ENCODE peak calls at places on chromosome 1, in eight cellular contexts. G, R, L, B, D, C, W and E are unnamed samples. For H3K4me1, the result is how much of the 10 kb centered on the place peaks cover.

GRCh38 chr1:186617860-186618780 is 62.1 kb downstream of the PTGS2 start:
- DNase-seq in G (peak), R (no peak), L (no peak), B (peak), D (no peak), C (no peak), W (peak), E (no peak)

GRCh38 chr1:33036051-33036525 is 595 bp downstream of the AK2 start:
- DNase-seq in G (no peak), R (peak), L (no peak), B (no peak), D (no peak), C (no peak), W (no peak), E (no peak)

GRCh38 chr1:206651014-206651413 is 15.7 kb downstream of the DYRK3 start:
- DNase-seq in G (no peak), R (no peak), L (no peak), B (no peak), D (no peak), C (no peak), W (no peak), E (no peak)

GRCh38 chr1:100346387-100346786 is 5.9 kb upstream of the CDC14A start:
- DNase-seq in G (no peak), R (no peak), L (no peak), B (no peak), D (no peak), C (no peak), W (no peak), E (no peak)

GRCh38 chr1:153353226-153353947 is 4.3 kb upstream of the S100A9 start:
- DNase-seq in G (no peak), R (peak), L (no peak), B (no peak), D (peak), C (no peak), W (peak), E (peak)

GRCh38 chr1:202063093-202063492 is 52.7 kb downstream of the ELF3 start:
- DNase-seq in G (no peak), R (peak), L (no peak), B (no peak), D (no peak), C (peak), W (peak), E (peak)

GRCh38 chr1:115288799-115289198 is 49.2 kb downstream of the NGF start:
- DNase-seq in G (no peak), R (no peak), L (no peak), B (no peak), D (no peak), C (no peak), W (peak), E (no peak)

GRCh38 chr1:55064071-55064581 is 24.8 kb downstream of the PCSK9 start:
- DNase-seq in G (no peak), R (no peak), L (peak), B (no peak), D (no peak), C (no peak), W (peak), E (peak)

GRCh38 chr1:14539953-14540563 is 58.4 kb upstream of the KAZN start:
- DNase-seq in G (no peak), R (no peak), L (no peak), B (no peak), D (no peak), C (no peak), W (no peak), E (no peak)

GRCh38 chr1:32066489-32066873 is 6.3 kb upstream of the TMEM39B start:
- DNase-seq in G (peak), R (peak), L (no peak), B (no peak), D (no peak), C (peak), W (peak), E (no peak)

GRCh38 chr1:164805399-164805798 is 246.4 kb downstream of the PBX1 start:
- DNase-seq in G (no peak), R (no peak), L (no peak), B (no peak), D (no peak), C (no peak), W (peak), E (no peak)

GRCh38 chr1:212699839-212700596 is at the start of gene BATF3:
- DNase-seq in G (no peak), R (no peak), L (peak), B (peak), D (no peak), C (no peak), W (peak), E (peak)

GRCh38 chr1:115679141-115679611 is 37.4 kb downstream of the VANGL1 start:
- DNase-seq in G (peak), R (peak), L (peak), B (peak), D (no peak), C (no peak), W (peak), E (no peak)

GRCh38 chr1:238063454-238063853 is 172.7 kb upstream of the ZP4 start:
- DNase-seq in G (no peak), R (no peak), L (no peak), B (no peak), D (no peak), C (no peak), W (peak), E (no peak)

DNA sequence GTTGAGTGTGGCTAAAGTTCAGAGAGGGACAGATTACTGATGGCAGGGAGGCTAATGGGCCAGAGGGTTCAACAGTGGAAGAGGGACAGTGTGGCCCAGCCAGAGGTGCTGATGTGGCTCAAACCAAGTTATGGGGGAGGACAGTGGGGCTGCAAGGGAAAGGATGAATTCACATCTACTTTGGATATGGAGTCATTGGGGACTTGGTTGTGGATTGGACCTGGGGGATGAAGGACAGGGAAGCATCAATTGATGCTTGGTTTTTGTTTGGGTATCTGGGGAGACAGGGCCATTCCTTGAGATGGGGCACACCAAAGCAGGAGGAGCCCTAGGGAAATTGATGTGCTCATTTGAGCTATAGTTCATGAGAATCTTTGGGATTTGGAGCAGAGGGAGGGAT is 23.3 kb downstream of the FOXO6 start:
- DNase-seq in G (no peak), R (no peak), L (no peak), B (no peak), D (no peak), C (no peak), W (no peak), E (no peak)
- H3K4me1 ChIP-seq in G (under half), R (under half), L (under half), B (under half), D (half or more), C (under half), W (under half), E (under half)

DNA sequence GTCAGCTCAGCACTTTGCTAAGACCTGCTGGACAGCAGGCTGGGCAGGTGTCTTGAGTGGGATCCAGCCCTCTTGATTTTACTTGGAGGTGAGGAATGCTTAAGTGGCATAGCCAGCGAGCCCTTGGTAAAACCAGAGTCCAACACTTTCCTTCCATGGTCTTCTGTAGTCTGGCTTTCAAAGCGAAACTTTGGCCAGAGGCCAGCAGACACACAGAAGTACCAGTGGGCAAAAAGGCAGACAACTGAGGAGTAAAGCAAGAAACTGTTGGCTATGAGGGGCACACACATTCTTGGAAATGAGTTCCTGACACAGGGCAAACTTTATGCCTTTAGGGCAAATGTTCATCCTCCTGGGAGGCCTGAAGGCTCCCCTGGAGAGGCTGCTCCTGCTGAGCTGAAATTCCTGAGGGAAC is 281.0 kb upstream of the POU3F1 start:
- DNase-seq in G (no peak), R (peak), L (no peak), B (no peak), D (no peak), C (no peak), W (peak), E (no peak)
- H3K4me1 ChIP-seq in G (under half), R (under half), L (under half), B (under half), D (under half), C (under half), W (under half), E (under half)

GRCh38 chr1:229249854-229250644 is 20.9 kb upstream of the RAB4A start:
- DNase-seq in G (no peak), R (no peak), L (no peak), B (no peak), D (no peak), C (no peak), W (no peak), E (peak)
- H3K4me1 ChIP-seq in G (under half), R (under half), L (under half), B (under half), D (under half), C (under half), W (under half), E (under half)

DNA sequence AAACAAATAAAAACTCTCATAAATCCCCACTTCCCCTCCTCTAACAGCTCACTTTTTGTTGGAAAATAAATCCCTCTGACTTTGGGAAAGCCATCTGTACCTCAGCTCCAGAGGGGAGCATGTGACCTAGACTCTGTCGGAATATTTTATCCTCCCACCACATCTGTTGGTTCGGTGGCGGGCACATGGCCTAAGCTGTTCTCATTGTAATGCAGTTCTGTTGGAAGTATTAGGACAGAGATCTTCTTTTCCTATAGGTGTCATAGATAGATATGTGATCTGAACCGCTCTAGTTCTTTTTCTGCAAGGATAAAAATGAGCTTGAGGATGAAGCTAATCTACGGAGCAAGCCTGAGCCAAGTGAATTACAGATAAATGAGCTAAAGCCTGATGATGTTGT is 50.5 kb upstream of the EPS8L3 start:
- DNase-seq in G (no peak), R (no peak), L (no peak), B (no peak), D (peak), C (no peak), W (no peak), E (peak)
- H3K4me1 ChIP-seq in G (under half), R (under half), L (under half), B (under half), D (under half), C (under half), W (under half), E (under half)

DNA sequence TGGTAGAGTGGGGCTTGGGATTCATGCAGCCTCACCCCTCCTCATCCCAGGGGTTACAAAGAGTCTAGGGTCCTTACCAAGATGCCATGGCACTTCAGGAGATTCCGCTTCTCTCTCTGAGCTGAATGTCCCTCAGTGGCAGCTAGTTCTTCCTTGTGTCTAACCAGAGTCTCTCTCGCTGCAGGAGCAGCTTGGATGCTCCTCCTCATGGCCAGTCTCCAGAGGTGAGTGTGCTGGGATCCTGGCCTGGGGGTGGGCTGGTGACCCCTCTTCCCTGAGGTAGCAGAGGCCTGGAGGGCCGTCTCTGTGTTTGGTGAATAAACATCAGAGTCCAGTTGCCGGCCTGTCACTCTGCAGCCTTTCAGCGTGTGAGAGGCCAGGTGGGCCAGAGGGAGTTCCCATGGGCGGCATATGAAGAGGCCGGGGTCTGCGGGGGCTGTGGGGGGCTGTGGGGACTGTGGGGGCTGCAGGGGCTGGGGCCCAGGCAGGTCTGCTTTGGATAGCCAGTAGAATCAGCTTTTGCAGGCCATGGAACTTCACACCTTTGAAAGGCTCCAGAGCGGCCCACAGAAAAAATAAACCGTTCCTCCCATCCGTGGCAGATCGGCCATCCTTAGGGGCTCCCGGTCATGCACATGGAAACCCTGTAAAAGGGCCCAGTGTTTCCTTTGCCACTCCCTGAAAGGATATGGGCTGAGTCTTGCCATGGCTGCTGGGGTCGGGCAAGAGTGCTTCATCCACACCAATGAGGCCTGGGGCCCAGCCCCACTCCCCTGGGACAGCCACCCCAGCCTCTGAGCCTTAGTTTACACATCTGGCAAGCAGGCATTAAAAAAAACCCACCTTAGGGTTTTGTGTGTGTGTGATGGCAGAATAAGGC is 256.4 kb downstream of the FOXD2 start:
- DNase-seq in G (no peak), R (no peak), L (peak), B (no peak), D (peak), C (no peak), W (no peak), E (peak)
- H3K4me1 ChIP-seq in G (under half), R (under half), L (under half), B (under half), D (under half), C (under half), W (under half), E (under half)

DNA sequence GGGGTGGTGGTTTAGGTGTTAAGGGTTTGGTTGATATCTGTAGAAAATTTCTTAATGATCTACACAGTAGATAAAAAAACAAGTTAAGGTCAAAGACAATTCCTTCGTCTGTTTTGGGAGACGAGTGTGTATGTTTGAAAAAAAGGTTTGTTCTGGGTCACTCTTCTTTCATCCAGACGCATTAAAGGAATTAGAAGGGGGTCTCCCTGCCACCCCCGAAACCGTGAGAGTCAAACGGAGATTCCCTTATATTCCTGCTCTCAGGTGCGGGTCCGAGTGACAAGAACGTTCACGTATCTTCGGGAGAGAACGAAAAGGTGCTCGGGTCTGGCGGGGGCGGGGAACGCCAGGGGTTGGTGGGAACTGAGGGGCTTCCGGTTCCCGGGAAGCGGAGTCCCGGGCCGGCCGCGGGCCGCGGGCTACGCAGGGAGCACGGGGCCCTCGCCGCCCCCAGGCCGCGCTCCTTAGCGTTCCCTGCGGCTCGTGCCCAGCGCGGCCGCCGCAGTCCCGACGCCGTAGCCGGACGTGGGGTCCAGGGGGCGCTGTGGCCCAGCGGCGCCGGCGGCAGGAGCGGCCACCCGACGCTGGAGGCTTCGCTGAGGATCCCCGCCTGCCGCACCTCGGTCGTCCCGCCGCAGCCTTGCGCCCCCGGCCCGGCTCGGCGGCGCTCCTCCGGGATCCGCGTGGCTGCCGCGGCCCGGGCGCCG is at the start of gene ZFYVE9:
- DNase-seq in G (peak), R (peak), L (peak), B (peak), D (no peak), C (no peak), W (peak), E (peak)
- H3K4me1 ChIP-seq in G (under half), R (under half), L (under half), B (under half), D (half or more), C (under half), W (under half), E (under half)

GRCh38 chr1:72006092-72006491 is 276.2 kb downstream of the NEGR1 start:
- DNase-seq in G (no peak), R (no peak), L (no peak), B (no peak), D (no peak), C (no peak), W (peak), E (no peak)

GRCh38 chr1:72003092-72003491 is 279.2 kb downstream of the NEGR1 start:
- DNase-seq in G (no peak), R (no peak), L (no peak), B (no peak), D (no peak), C (no peak), W (no peak), E (no peak)

DNA sequence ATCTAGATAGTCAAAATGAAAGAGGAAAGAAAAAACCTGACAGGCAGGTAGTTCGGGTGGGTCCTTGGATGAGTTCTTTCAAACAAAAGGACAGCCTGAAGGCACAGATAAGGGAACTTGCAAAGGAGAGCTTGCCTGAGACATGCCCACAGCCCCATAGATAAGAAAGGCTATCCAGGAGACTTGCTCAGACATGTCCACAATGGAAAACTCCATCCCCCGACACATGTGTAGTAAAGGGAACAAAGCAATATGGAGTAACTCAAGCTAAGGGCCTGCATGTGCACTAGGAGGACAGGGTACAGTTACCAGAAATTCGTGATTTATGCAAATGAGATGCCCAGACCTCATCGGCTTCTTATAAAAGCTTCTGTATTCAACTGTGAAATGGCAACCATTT is 281.5 kb downstream of the NEGR1 start:
- DNase-seq in G (no peak), R (peak), L (no peak), B (no peak), D (no peak), C (no peak), W (peak), E (peak)
- H3K4me1 ChIP-seq in G (under half), R (under half), L (under half), B (under half), D (under half), C (under half), W (under half), E (under half)